ENCODE peak calls at places on chromosomes 2 and 18, in seven cellular contexts. N is HepG2, E is heart left ventricle, F is sigmoid colon, T is aorta, Z is endothelial cell of umbilical vein, O is RWPE2. S is an unnamed sample.
A peak's percentile ranks its signal among the peaks of the same experiment; 100 is the strongest.

GRCh38 chr2:71714601-71715240 is 261.4 kb downstream of the DYSF start:
- DNase-seq in N (no peak), E (no peak), F (peak; percentile 5), T (no peak), Z (no peak), O (no peak), S (no peak)

GRCh38 chr2:45382744-45383143 is 228.3 kb downstream of the SRBD1 start:
- DNase-seq in N (no peak), E (no peak), F (no peak), T (no peak), Z (peak; percentile 82), O (no peak), S (no peak)

GRCh38 chr2:95275601-95276243 is 1.5 kb downstream of the PROM2 start:
- DNase-seq in N (no peak), E (no peak), F (peak; percentile 57), T (no peak), Z (no peak), O (peak; percentile 57), S (peak; percentile 48)

GRCh38 chr18:79944126-79944731 is 7.2 kb downstream of the SLC66A2 start:
- DNase-seq in N (no peak), E (no peak), F (peak; percentile 67), T (peak; percentile 42), Z (no peak), O (no peak), S (peak; percentile 32)

GRCh38 chr2:109396338-109397180 is 217.2 kb downstream of the SEPTIN10 start:
- DNase-seq in N (no peak), E (no peak), F (no peak), T (no peak), Z (peak; percentile 33), O (no peak), S (no peak)

GRCh38 chr18:69898241-69898861 is 49.3 kb downstream of the CD226 start:
- DNase-seq in N (peak; percentile 18), E (no peak), F (no peak), T (no peak), Z (no peak), O (no peak), S (no peak)

GRCh38 chr2:118097657-118098056 is 9.4 kb downstream of the INSIG2 start:
- DNase-seq in N (no peak), E (no peak), F (no peak), T (no peak), Z (peak; percentile 17), O (no peak), S (no peak)

GRCh38 chr2:1607971-1608688 is 136.2 kb downstream of the PXDN start:
- DNase-seq in N (no peak), E (no peak), F (no peak), T (peak; percentile 25), Z (no peak), O (no peak), S (no peak)

GRCh38 chr2:196360650-196361049 is 189.3 kb upstream of the STK17B start:
- DNase-seq in N (no peak), E (no peak), F (no peak), T (no peak), Z (peak; percentile 26), O (no peak), S (no peak)

GRCh38 chr2:72032481-72033041 is 115.1 kb downstream of the CYP26B1 start:
- DNase-seq in N (no peak), E (no peak), F (no peak), T (no peak), Z (no peak), O (peak; percentile 74), S (no peak)

GRCh38 chr18:48002933-48003365 is 72.5 kb upstream of the SMAD2 start:
- DNase-seq in N (no peak), E (peak; percentile 75), F (no peak), T (peak; percentile 85), Z (peak; percentile 78), O (peak; percentile 83), S (peak; percentile 65)

GRCh38 chr2:230694241-230694640 is 18.4 kb upstream of the CAB39 start:
- DNase-seq in N (no peak), E (no peak), F (no peak), T (no peak), Z (no peak), O (no peak), S (no peak)

GRCh38 chr18:24503182-24503581 is 42.7 kb downstream of the HRH4 start:
- DNase-seq in N (no peak), E (no peak), F (no peak), T (no peak), Z (no peak), O (no peak), S (no peak)

GRCh38 chr2:8481463-8482009 is 200.3 kb upstream of the ID2 start:
- DNase-seq in N (no peak), E (no peak), F (no peak), T (no peak), Z (no peak), O (no peak), S (no peak)

GRCh38 chr2:200616193-200616592 is 30.4 kb downstream of the AOX1 start:
- DNase-seq in N (no peak), E (no peak), F (no peak), T (peak; percentile 51), Z (no peak), O (no peak), S (no peak)

GRCh38 chr2:142020368-142020767 is 110.4 kb downstream of the LRP1B start:
- DNase-seq in N (no peak), E (no peak), F (no peak), T (no peak), Z (no peak), O (no peak), S (no peak)

DNA sequence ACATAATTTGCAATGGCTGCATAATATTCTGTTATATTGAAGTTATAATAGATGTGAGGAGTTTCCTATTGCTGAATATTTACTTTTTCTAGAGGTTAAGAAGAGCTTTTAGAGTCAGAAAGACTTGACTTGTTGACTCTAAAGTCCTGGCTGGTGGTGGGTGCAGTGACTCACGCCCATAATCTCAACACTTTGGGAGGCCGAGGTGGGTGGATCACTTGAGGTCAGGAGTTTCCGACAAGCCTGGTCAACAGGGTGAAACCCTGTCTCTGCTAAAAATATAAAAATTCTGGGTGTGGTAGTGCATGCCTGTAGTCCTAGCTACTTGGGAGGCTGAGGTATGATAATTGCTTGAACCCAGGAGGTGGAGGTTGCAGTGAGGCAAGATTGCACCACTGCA is 33.9 kb upstream of the ATIC start:
- DNase-seq in N (no peak), E (no peak), F (no peak), T (no peak), Z (no peak), O (no peak), S (no peak)
- H3K27ac ChIP-seq in N (no peak overlapping the region), E (no peak overlapping the region), F (no peak overlapping the region), T (no peak overlapping the region), Z (no peak overlapping the region), O (no peak overlapping the region), S (no peak overlapping the region)

GRCh38 chr18:11872479-11873136 is 21.4 kb downstream of the CHMP1B start:
- DNase-seq in N (peak; percentile 71), E (peak; percentile 25), F (no peak), T (no peak), Z (peak; percentile 12), O (no peak), S (no peak)

GRCh38 chr18:11874676-11875075 is 23.5 kb downstream of the CHMP1B start:
- DNase-seq in N (no peak), E (no peak), F (no peak), T (no peak), Z (no peak), O (no peak), S (no peak)

GRCh38 chr18:11871501-11871900 is 20.3 kb downstream of the CHMP1B start:
- DNase-seq in N (no peak), E (no peak), F (no peak), T (no peak), Z (no peak), O (no peak), S (no peak)

GRCh38 chr18:11877497-11877896 is 26.3 kb downstream of the CHMP1B start:
- DNase-seq in N (no peak), E (no peak), F (no peak), T (no peak), Z (no peak), O (no peak), S (no peak)

GRCh38 chr18:11873670-11874340 is 22.6 kb downstream of the CHMP1B start:
- DNase-seq in N (no peak), E (no peak), F (no peak), T (no peak), Z (no peak), O (no peak), S (no peak)
- H3K36me3 ChIP-seq in N (no peaks in the 10 kb centered on the region), E (no peaks in the 10 kb centered on the region), F (peaks cover 32% of the 10 kb centered on the region), T (no peaks in the 10 kb centered on the region), Z (no peaks in the 10 kb centered on the region), O (no peaks in the 10 kb centered on the region), S (peaks cover 13% of the 10 kb centered on the region)

GRCh38 chr18:62525611-62526010 is 2.8 kb downstream of the ZCCHC2 start:
- DNase-seq in N (no peak), E (no peak), F (no peak), T (no peak), Z (no peak), O (no peak), S (no peak)
- H3K27ac ChIP-seq in N (peak overlapping the region; percentile 96), E (peak overlapping the region; percentile 96), F (peak overlapping the region; percentile 93), T (no peak overlapping the region), Z (peak overlapping the region; percentile 95), O (peak overlapping the region; percentile 87), S (peak overlapping the region; percentile 97)

GRCh38 chr2:222683805-222684204 is 12.3 kb downstream of the MOGAT1 start:
- DNase-seq in N (no peak), E (no peak), F (no peak), T (no peak), Z (no peak), O (no peak), S (no peak)
- H3K36me3 ChIP-seq in N (no peaks in the 10 kb centered on the region), E (no peaks in the 10 kb centered on the region), F (no peaks in the 10 kb centered on the region), T (no peaks in the 10 kb centered on the region), Z (no peaks in the 10 kb centered on the region), O (no peaks in the 10 kb centered on the region), S (no peaks in the 10 kb centered on the region)

GRCh38 chr2:101403745-101404144 is 16.4 kb upstream of the CREG2 start:
- DNase-seq in N (no peak), E (no peak), F (no peak), T (no peak), Z (no peak), O (no peak), S (no peak)

GRCh38 chr2:101409699-101410098 is 22.4 kb upstream of the CREG2 start:
- DNase-seq in N (no peak), E (no peak), F (no peak), T (no peak), Z (no peak), O (no peak), S (no peak)

GRCh38 chr2:101410716-101411115 is 23.4 kb upstream of the CREG2 start:
- DNase-seq in N (no peak), E (no peak), F (no peak), T (no peak), Z (no peak), O (no peak), S (no peak)

GRCh38 chr2:101410114-101410513 is 22.8 kb upstream of the CREG2 start:
- DNase-seq in N (no peak), E (no peak), F (no peak), T (no peak), Z (no peak), O (no peak), S (no peak)

DNA sequence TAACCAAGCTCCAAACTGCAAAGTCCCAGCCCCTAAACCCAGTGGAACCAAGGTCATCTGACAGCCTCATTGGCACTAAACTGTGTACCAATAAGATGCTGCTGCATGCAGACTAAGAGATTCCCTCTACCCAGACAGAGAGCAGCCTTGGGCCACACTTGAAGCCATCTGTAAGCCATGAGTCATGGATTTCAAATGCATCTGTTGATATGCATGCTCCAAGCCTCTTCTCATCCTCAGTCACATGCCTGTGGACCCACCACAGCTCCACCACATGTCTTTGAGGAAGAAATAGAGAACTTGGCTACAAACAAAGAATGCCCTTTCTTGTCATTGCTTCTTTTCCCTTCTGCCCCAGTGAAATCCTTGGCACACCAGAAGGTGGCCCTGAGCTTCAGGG is 19.6 kb upstream of the CREG2 start:
- DNase-seq in N (no peak), E (no peak), F (no peak), T (peak; percentile 46), Z (no peak), O (no peak), S (no peak)
- H3K27ac ChIP-seq in N (no peak overlapping the region), E (no peak overlapping the region), F (no peak overlapping the region), T (no peak overlapping the region), Z (no peak overlapping the region), O (no peak overlapping the region), S (no peak overlapping the region)